ENCODE peak calls at places on chromosomes 3 and 15, in five cellular contexts. M, U, P, L and X are unnamed samples.

GRCh38 chr3:37457392-37458065 is 283.1 kb upstream of the LRRFIP2 start:
- DNase-seq in M (no peak), U (no peak), P (no peak), L (no peak), X (no peak)

GRCh38 chr3:123723527-123724168 is 138.8 kb upstream of the HACD2 start:
- DNase-seq in M (peak; percentile 69), U (no peak), P (peak; percentile 64), L (no peak), X (peak; percentile 53)

GRCh38 chr15:74179983-74180688 is 6.6 kb downstream of the ISLR start:
- DNase-seq in M (peak; percentile 81), U (no peak), P (no peak), L (peak; percentile 47), X (no peak)

GRCh38 chr15:46265664-46266063 is 630.8 kb downstream of the SQOR start:
- DNase-seq in M (no peak), U (no peak), P (no peak), L (no peak), X (no peak)

GRCh38 chr3:147195896-147196295 is 210.4 kb downstream of the ZIC4 start:
- DNase-seq in M (peak; percentile 21), U (no peak), P (no peak), L (no peak), X (no peak)

GRCh38 chr15:84911879-84912660 is 27.6 kb downstream of the SLC28A1 start:
- DNase-seq in M (peak; percentile 99), U (no peak), P (no peak), L (peak; percentile 72), X (no peak)

GRCh38 chr3:141306922-141307321 is 61.4 kb upstream of the ZBTB38 start:
- DNase-seq in M (no peak), U (no peak), P (no peak), L (no peak), X (no peak)

GRCh38 chr3:191301982-191302381 is 27.2 kb upstream of the CCDC50 start:
- DNase-seq in M (no peak), U (no peak), P (no peak), L (no peak), X (no peak)

GRCh38 chr3:112390783-112391641 is 58.1 kb downstream of the CD200 start:
- DNase-seq in M (peak; percentile 99), U (no peak), P (peak; percentile 12), L (no peak), X (no peak)

GRCh38 chr3:58577269-58577821 is at the start of gene FAM107A:
- DNase-seq in M (peak; percentile 63), U (no peak), P (no peak), L (no peak), X (no peak)
- TF ChIP-seq CTCF in M (peak; percentile 36), U (peak; percentile 34), P (no peak), L (no peak), X (no peak)

GRCh38 chr3:49028673-49029562 is at the start of gene IMPDH2:
- DNase-seq in M (peak; percentile 88), U (peak; percentile 53), P (peak; percentile 83), L (peak; percentile 96), X (no peak)
- TF ChIP-seq CTCF in M (no peak), U (no peak), P (no peak), L (peak; percentile 15), X (peak; percentile 18)

GRCh38 chr15:63035977-63036376 is 6.6 kb upstream of the TPM1 start:
- DNase-seq in M (no peak), U (no peak), P (no peak), L (no peak), X (no peak)
- TF ChIP-seq CTCF in M (no peak), U (no peak), P (no peak), L (no peak), X (no peak)

DNA sequence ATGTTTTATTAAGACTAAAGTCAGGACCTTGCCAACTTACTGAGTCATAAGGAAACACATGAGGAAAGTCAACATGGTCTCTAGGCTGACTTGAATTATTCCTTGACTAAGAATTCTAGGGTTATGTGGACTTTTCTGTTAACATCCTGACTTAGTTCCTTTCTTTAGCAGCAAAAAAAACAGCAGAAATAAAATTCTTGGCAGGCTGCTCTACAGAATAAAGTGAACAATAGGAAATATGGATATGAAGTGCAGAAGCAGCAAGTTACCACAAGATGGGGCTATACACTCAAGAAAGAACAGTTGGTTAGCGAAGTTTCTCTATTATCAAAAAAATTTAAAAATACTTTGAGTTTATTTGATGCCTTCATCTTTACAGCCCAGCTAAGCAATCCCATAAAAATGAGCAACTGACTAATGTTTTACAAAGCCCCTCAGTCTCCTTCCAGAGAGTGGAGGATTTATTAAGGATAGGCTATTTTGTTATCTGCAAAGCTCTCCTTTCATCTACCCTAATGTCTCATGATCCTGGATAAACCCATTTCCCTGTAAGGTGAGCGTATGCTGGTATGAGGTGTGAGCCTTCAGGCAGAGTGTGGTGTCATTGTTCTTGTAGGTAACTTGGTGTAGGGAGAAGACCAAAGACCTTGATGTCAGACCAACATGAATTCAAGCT is 23.1 kb upstream of the MCCC1 start:
- DNase-seq in M (peak; percentile 52), U (no peak), P (no peak), L (no peak), X (no peak)
- TF ChIP-seq CTCF in M (peak; percentile 74), U (peak; percentile 92), P (peak; percentile 98), L (peak; percentile 60), X (peak; percentile 81)